ENCODE peak calls at places on chromosomes 12 and 14, in seven cellular contexts. W is A673, O is fibroblast of lung, J is aorta, U is thoracic aorta, H is vagina, N is adrenal gland. L is an unnamed sample. For H3K9me3 and H3K4me1, the result is how much of the 10 kb centered on the place peaks cover.

GRCh38 chr12:106170285-106170684 is 31.5 kb upstream of the NUAK1 start:
- DNase-seq in J (peak), U (no peak), O (peak), H (no peak), W (no peak), N (no peak), L (peak)

GRCh38 chr12:46430340-46430948 is 57.9 kb upstream of the SLC38A2 start:
- DNase-seq in O (peak), N (no peak), U (no peak), H (no peak), J (no peak), W (peak), L (no peak)

GRCh38 chr12:108313609-108314331 is 25.3 kb downstream of the CMKLR1 start:
- DNase-seq in U (no peak), J (peak), H (no peak), O (no peak), N (no peak), W (no peak), L (peak)

GRCh38 chr14:50082308-50082742 is 34.0 kb downstream of the VCPKMT start:
- DNase-seq in H (no peak), U (no peak), N (no peak), W (no peak), O (no peak), J (peak), L (no peak)

GRCh38 chr12:94596596-94596995 is 53.8 kb downstream of the TMCC3 start:
- DNase-seq in J (no peak), N (no peak), H (no peak), W (no peak), O (peak), U (no peak), L (no peak)

GRCh38 chr14:97888331-97888730 is 1091.1 kb downstream of the VRK1 start:
- DNase-seq in N (no peak), J (no peak), U (no peak), O (no peak), H (peak), W (no peak), L (no peak)

GRCh38 chr14:69501362-69501964 is 16.9 kb downstream of the PLEKHD1 start:
- DNase-seq in U (no peak), O (peak), N (no peak), J (no peak), W (peak), H (no peak), L (no peak)

GRCh38 chr14:23695220-23695999 is 59.2 kb downstream of the DHRS2 start:
- DNase-seq in W (no peak), N (peak), J (no peak), O (no peak), U (no peak), H (no peak), L (peak)

GRCh38 chr12:53781218-53781801 is 29.5 kb upstream of the CISTR start:
- DNase-seq in N (no peak), O (no peak), H (no peak), U (no peak), W (peak), J (no peak), L (no peak)

GRCh38 chr12:57605308-57606015 is 838 bp downstream of the DTX3 start:
- DNase-seq in H (no peak), U (no peak), N (no peak), O (no peak), J (no peak), W (peak), L (peak)

DNA sequence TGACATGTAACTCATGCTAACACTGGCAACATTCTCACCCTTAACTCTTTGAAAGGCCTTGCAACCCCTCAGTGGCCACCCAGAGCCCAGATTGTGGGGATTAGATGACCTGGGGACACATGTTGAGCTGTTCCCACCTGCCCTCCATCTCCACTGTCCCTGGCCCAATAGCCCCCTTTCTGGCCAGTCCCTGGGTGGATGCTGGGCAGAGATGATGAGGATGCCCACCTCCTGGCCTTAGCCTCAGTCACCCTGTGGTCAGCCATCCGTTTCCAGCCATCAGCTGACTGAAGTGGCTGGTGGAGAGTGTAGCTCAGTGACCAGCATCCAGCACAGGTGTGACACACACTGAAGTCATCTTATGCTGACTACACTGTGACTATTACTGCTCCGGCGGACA is 4.7 kb downstream of the ANHX start:
- DNase-seq in U (no peak), N (no peak), O (no peak), H (no peak), W (no peak), J (no peak), L (peak)
- H3K9me3 ChIP-seq in U (under half), N (under half), O (under half), H (under half), W (under half), J (under half), L (half or more)

DNA sequence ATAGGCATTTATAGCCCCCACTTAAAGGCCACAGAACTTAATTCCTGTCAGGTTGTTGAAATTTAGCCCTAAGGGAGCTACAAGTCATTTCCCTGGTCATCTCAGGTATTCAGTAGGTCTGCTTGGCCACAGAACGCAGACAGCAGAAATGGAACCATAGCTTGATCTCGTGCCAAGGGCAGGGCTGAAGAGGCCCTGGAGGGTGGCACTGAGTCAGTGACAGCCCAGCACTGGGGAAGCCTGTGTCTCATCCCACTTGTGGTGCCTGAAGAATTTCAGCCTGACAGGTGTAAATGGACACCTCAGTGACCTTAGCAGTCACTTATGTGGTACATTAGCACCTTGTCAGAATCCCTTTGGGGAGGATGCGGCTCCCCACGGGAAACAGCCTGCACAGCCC is 6.6 kb downstream of the PRKAB1 start:
- DNase-seq in U (no peak), H (no peak), N (no peak), O (no peak), W (no peak), J (no peak), L (no peak)
- H3K4me1 ChIP-seq in U (under half), H (under half), N (under half), O (under half), W (under half), J (under half), L (under half)

GRCh38 chr14:84527706-84528105 is 1002.2 kb upstream of the FLRT2 start:
- DNase-seq in O (no peak), W (peak), H (no peak), N (no peak), U (no peak), J (no peak), L (no peak)
- H3K9me3 ChIP-seq in O (under half), W (under half), H (under half), N (under half), U (under half), J (under half), L (under half)

DNA sequence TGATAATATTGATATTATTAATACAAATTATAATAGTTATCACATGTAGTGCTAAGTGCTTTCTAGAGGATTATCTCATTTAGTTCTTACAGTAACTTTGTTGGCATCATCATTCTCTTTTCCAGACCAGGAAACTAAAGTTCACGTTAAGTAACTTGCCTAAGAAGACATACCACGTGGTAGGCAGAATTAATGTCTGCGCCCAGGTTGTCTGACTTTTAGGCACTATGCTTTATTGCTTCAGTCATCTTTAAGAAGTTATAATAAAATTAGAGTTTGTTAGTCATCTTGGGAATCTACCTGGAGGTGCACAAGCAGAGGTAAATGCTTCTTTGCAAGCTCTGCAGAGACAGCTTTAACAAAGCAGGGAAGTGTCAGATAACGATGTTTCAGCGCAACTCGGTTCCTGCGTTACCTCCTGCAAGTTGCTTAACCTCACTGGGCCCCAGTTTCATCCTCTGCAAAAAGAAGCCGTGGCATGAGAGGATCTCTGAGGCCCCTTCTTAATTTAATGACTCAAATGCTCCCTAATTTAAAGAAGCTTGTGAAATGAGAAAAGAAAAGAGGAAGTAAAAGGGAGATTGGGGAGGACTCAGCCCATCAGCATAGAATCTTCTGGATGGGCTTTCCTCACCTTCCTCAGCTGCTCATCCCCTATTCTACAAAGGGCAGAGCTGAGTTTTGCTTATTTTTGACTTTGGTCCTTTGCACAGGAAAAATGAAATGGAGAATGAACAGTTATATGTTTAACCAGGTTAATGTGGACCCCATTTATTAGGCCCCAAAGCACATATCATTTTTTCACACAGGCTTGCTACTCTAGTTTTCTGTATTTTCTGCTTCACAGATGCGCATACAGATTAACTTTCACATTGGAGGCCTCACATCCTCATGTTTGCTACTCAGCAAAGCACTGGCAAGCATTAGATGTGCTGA is 5.3 kb downstream of the ARHGDIB start:
- DNase-seq in H (no peak), J (no peak), U (no peak), O (no peak), W (no peak), N (no peak), L (no peak)
- H3K4me1 ChIP-seq in H (half or more), J (under half), U (under half), O (under half), W (half or more), N (under half), L (under half)